ENCODE peak calls at places on chromosomes 12 and 14, in seven cellular contexts. S is MCF 10A, J is hepatocyte, E is body of pancreas, M is A549, C is type B pancreatic cell, D is AG04449. U is an unnamed sample.

GRCh38 chr12:53825246-53826081 is 73.7 kb upstream of the CISTR start:
- DNase-seq in D (no peak), C (no peak), S (peak), M (peak), J (peak), E (no peak), U (no peak)

GRCh38 chr12:111444706-111445310 is 39.1 kb downstream of the SH2B3 start:
- DNase-seq in M (no peak), D (no peak), J (peak), C (peak), E (peak), S (no peak), U (peak)

GRCh38 chr12:26878661-26879119 is 45.7 kb upstream of the ITPR2 start:
- DNase-seq in S (peak), C (no peak), J (peak), E (peak), D (no peak), M (no peak), U (peak)

GRCh38 chr12:49998453-49998852 is 25.7 kb downstream of the AQP6 start:
- DNase-seq in J (no peak), E (no peak), M (no peak), S (no peak), D (no peak), C (no peak), U (no peak)

GRCh38 chr12:3199551-3200031 is 122.4 kb downstream of the TSPAN9 start:
- DNase-seq in M (no peak), S (no peak), D (no peak), C (no peak), J (peak), E (peak), U (no peak)

GRCh38 chr12:94753071-94753779 is 102.9 kb upstream of the TMCC3 start:
- DNase-seq in E (no peak), M (no peak), S (peak), J (no peak), C (no peak), D (no peak), U (no peak)

GRCh38 chr12:100020370-100020769 is 35.6 kb upstream of the ANKS1B start:
- DNase-seq in J (no peak), M (no peak), D (no peak), C (no peak), S (no peak), E (no peak), U (no peak)

GRCh38 chr14:22900088-22900799 is 17.2 kb downstream of the REM2 start:
- DNase-seq in M (peak), S (peak), C (no peak), E (peak), J (peak), D (no peak), U (peak)

GRCh38 chr12:93886533-93887511 is 209.6 kb downstream of the CRADD start:
- DNase-seq in E (no peak), J (no peak), M (no peak), S (no peak), C (no peak), D (peak), U (no peak)

GRCh38 chr12:7995266-7995963 is 37.1 kb upstream of the FOXJ2 start:
- DNase-seq in E (peak), D (peak), J (peak), M (peak), S (peak), C (peak), U (peak)

GRCh38 chr12:23729354-23729753 is 220.1 kb downstream of the SOX5 start:
- DNase-seq in E (no peak), M (no peak), J (no peak), D (no peak), S (no peak), C (no peak), U (no peak)

GRCh38 chr12:49346659-49347306 is at the start of gene DNAJC22:
- DNase-seq in D (no peak), E (peak), M (no peak), J (peak), S (peak), C (peak), U (peak)

GRCh38 chr12:63151898-63152700 is 1.1 kb upstream of the AVPR1A start:
- DNase-seq in D (no peak), S (peak), E (peak), J (peak), M (peak), C (peak), U (peak)

GRCh38 chr14:68651075-68651474 is 141.8 kb downstream of the ZFP36L1 start:
- DNase-seq in E (no peak), J (no peak), S (no peak), D (no peak), C (no peak), M (no peak), U (no peak)

GRCh38 chr14:85350667-85351066 is 179.3 kb upstream of the FLRT2 start:
- DNase-seq in D (no peak), E (peak), J (no peak), C (no peak), S (no peak), M (no peak), U (no peak)

GRCh38 chr12:21328578-21328977 is 6.1 kb downstream of the SLCO1A2 start:
- DNase-seq in D (no peak), J (no peak), S (no peak), E (no peak), C (no peak), M (no peak), U (no peak)

GRCh38 chr12:56836317-56836716 is 73.2 kb downstream of the HSD17B6 start:
- DNase-seq in D (no peak), J (peak), M (no peak), E (no peak), S (peak), C (no peak), U (no peak)

GRCh38 chr12:4134434-4134762 is 139.2 kb upstream of the CCND2 start:
- DNase-seq in C (peak), E (no peak), D (no peak), M (no peak), S (no peak), J (no peak), U (no peak)

GRCh38 chr12:7498832-7499231 is 4.7 kb downstream of the CD163 start:
- DNase-seq in M (no peak), D (peak), E (no peak), J (no peak), S (peak), C (no peak), U (no peak)

GRCh38 chr12:64694130-64695078 is 64.8 kb downstream of the GNS start:
- DNase-seq in C (no peak), J (no peak), D (no peak), M (no peak), S (no peak), E (no peak), U (no peak)

GRCh38 chr12:77382096-77382742 is 316.9 kb upstream of the E2F7 start:
- DNase-seq in M (no peak), E (no peak), J (no peak), S (peak), D (no peak), C (no peak), U (no peak)

GRCh38 chr12:52264435-52264825 is 10.0 kb upstream of the KRT86 start:
- DNase-seq in C (no peak), D (no peak), E (no peak), M (no peak), S (no peak), J (no peak), U (no peak)

GRCh38 chr12:65926119-65927004 is 102.1 kb downstream of the HMGA2 start:
- DNase-seq in C (no peak), S (no peak), J (peak), D (no peak), E (no peak), M (no peak), U (no peak)

GRCh38 chr14:19878029-19878642 is 3.2 kb downstream of the OR4K2 start:
- DNase-seq in E (no peak), C (no peak), S (peak), J (no peak), D (no peak), M (no peak), U (no peak)

GRCh38 chr12:118297284-118297683 is 75.4 kb downstream of the TAOK3 start:
- DNase-seq in S (no peak), C (no peak), J (no peak), M (no peak), D (no peak), E (no peak), U (no peak)

GRCh38 chr14:33452982-33453381 is 497.9 kb downstream of the EGLN3 start:
- DNase-seq in J (no peak), C (no peak), D (no peak), M (no peak), S (no peak), E (no peak), U (no peak)

GRCh38 chr12:23415180-23415579 is 534.3 kb downstream of the SOX5 start:
- DNase-seq in S (no peak), D (no peak), M (no peak), E (no peak), C (no peak), J (no peak), U (no peak)

GRCh38 chr14:68782091-68782981 is 10.5 kb downstream of the ZFP36L1 start:
- DNase-seq in D (no peak), J (peak), E (no peak), S (no peak), C (peak), M (no peak), U (no peak)

GRCh38 chr14:91274796-91275195 is 30.3 kb upstream of the GPR68 start:
- DNase-seq in C (no peak), E (no peak), S (no peak), D (no peak), M (no peak), J (no peak), U (no peak)

GRCh38 chr12:12521923-12522322 is 40.7 kb downstream of the DUSP16 start:
- DNase-seq in M (no peak), S (no peak), D (no peak), J (no peak), C (no peak), E (no peak), U (no peak)

GRCh38 chr12:14275111-14275510 is 90.4 kb upstream of the ATF7IP start:
- DNase-seq in M (no peak), E (no peak), S (no peak), J (no peak), D (no peak), C (no peak), U (no peak)

GRCh38 chr12:115000038-115000437 is 316.1 kb upstream of the TBX3 start:
- DNase-seq in S (peak), J (peak), D (no peak), C (no peak), E (no peak), M (peak), U (no peak)

GRCh38 chr12:92558241-92558773 is 144.5 kb upstream of the PLEKHG7 start:
- DNase-seq in J (no peak), S (no peak), D (no peak), M (no peak), E (no peak), C (no peak), U (no peak)

GRCh38 chr14:100417466-100417865 is 94.3 kb downstream of the SLC25A47 start:
- DNase-seq in M (peak), E (peak), D (peak), C (no peak), S (peak), J (peak), U (no peak)
- TF ChIP-seq CTCF in M (peak), E (peak), D (peak), C (peak), S (peak), J (peak), U (no peak)

GRCh38 chr14:81268016-81268416 is 47.3 kb upstream of the GTF2A1 start:
- DNase-seq in J (no peak), D (no peak), E (no peak), M (peak), S (no peak), C (no peak), U (no peak)
- TF ChIP-seq CTCF in J (no peak), D (no peak), E (no peak), M (no peak), S (no peak), C (peak), U (no peak)

DNA sequence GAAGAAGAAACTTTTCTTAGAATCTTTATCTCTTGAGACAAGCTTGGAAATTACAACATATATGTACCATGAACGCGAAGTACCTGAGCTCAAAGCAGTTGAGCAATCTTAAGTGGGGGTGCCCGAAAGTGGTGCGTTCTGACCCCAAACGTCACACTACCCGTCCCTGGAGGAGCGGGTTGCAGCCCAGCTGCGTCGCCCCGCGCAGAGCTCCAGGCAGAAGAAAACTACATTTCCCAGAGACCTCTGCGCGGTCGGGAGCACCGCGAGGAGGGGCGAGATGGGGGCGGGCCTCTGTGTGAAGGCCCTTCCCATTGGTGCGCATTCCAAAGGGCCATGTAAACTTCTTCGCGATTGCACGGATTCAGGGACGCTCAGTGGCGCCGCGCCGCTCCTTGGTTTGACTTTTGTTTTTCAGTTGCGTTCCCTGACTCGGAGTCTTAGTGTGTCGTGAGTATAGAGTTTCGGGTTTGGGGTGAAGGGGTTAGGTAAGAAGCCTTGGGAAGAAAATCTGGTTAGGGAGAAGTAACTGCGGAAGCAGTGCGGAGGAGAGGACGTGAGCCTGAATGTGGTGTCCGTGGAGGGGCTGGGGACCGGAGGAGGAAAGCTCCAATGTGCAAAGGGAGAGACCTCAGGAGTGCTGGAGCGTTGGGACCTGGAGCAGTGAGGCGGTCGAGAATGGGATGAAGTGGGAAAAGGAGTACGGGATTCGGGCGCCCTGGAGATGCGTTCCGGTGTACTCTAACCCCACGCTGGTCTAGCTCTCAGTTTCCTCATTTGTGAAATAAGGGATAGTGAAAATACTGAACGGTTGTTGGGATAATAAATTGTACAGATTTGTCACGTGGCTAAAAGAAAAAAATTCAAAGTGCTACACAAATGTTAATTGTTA is at the start of gene CCDC77:
- DNase-seq in J (peak), S (peak), E (peak), M (peak), D (peak), C (peak), U (peak)
- TF ChIP-seq CTCF in J (peak), S (peak), E (peak), M (no peak), D (peak), C (no peak), U (no peak)

GRCh38 chr14:101233391-101233790 is 327.9 kb upstream of the DIO3 start:
- DNase-seq in S (no peak), E (no peak), J (no peak), D (no peak), C (no peak), M (no peak), U (no peak)
- TF ChIP-seq CTCF in S (no peak), E (no peak), J (no peak), D (no peak), C (no peak), M (no peak), U (no peak)